ENCODE peak calls at places on chromosome 7, in nine cellular contexts. One of them, this sample, is unnamed.

GRCh38 chr7:13047061-13047460 is 359.6 kb downstream of the ARL4A start:
- DNase-seq in stimulated activated CD4-positive, alpha-beta T cell treated with anti-CD3 and anti-CD28 coated beads, Interleukin-1b, Interleukin-23, amount 100 ng/mL, for 24 hours: no peak
- DNase-seq in effector memory CD8-positive, alpha-beta T cell: no peak
- DNase-seq in COR-L47: no peak
- DNase-seq in transverse colon: no peak
- DNase-seq in amygdala: no peak
- DNase-seq in activated T-helper 1 cell treated with Interleukin-2 at 50 U/mL for 16 hours: no peak
- DNase-seq in right atrium auricular region: no peak
- DNase-seq in AG04449: no peak
- DNase-seq in this sample: no peak

GRCh38 chr7:77813180-77813579 is 14.6 kb downstream of the PHTF2 start:
- DNase-seq in AG04449: no peak
- DNase-seq in right atrium auricular region: no peak
- DNase-seq in effector memory CD8-positive, alpha-beta T cell: no peak
- DNase-seq in activated T-helper 1 cell treated with Interleukin-2 at 50 U/mL for 16 hours: no peak
- DNase-seq in transverse colon: no peak
- DNase-seq in amygdala: no peak
- DNase-seq in stimulated activated CD4-positive, alpha-beta T cell treated with anti-CD3 and anti-CD28 coated beads, Interleukin-1b, Interleukin-23, amount 100 ng/mL, for 24 hours: no peak
- DNase-seq in COR-L47: no peak
- DNase-seq in this sample: no peak

GRCh38 chr7:101804087-101804631 is 13.3 kb upstream of the CUX1 start:
- DNase-seq in amygdala: no peak
- DNase-seq in stimulated activated CD4-positive, alpha-beta T cell treated with anti-CD3 and anti-CD28 coated beads, Interleukin-1b, Interleukin-23, amount 100 ng/mL, for 24 hours: no peak
- DNase-seq in effector memory CD8-positive, alpha-beta T cell: peak
- DNase-seq in AG04449: no peak
- DNase-seq in COR-L47: no peak
- DNase-seq in activated T-helper 1 cell treated with Interleukin-2 at 50 U/mL for 16 hours: no peak
- DNase-seq in transverse colon: no peak
- DNase-seq in right atrium auricular region: no peak
- DNase-seq in this sample: no peak

GRCh38 chr7:20835111-20835750 is 48.5 kb upstream of the SP8 start:
- DNase-seq in AG04449: no peak
- DNase-seq in stimulated activated CD4-positive, alpha-beta T cell treated with anti-CD3 and anti-CD28 coated beads, Interleukin-1b, Interleukin-23, amount 100 ng/mL, for 24 hours: no peak
- DNase-seq in right atrium auricular region: no peak
- DNase-seq in transverse colon: no peak
- DNase-seq in activated T-helper 1 cell treated with Interleukin-2 at 50 U/mL for 16 hours: no peak
- DNase-seq in amygdala: no peak
- DNase-seq in COR-L47: no peak
- DNase-seq in effector memory CD8-positive, alpha-beta T cell: no peak
- DNase-seq in this sample: no peak

GRCh38 chr7:102916426-102916825 is 3.6 kb downstream of the LRRC17 start:
- DNase-seq in effector memory CD8-positive, alpha-beta T cell: no peak
- DNase-seq in AG04449: no peak
- DNase-seq in right atrium auricular region: no peak
- DNase-seq in COR-L47: no peak
- DNase-seq in activated T-helper 1 cell treated with Interleukin-2 at 50 U/mL for 16 hours: no peak
- DNase-seq in stimulated activated CD4-positive, alpha-beta T cell treated with anti-CD3 and anti-CD28 coated beads, Interleukin-1b, Interleukin-23, amount 100 ng/mL, for 24 hours: no peak
- DNase-seq in amygdala: no peak
- DNase-seq in transverse colon: no peak
- DNase-seq in this sample: no peak

GRCh38 chr7:44155191-44156185 is 14.4 kb upstream of the MYL7 start:
- DNase-seq in right atrium auricular region: no peak
- DNase-seq in stimulated activated CD4-positive, alpha-beta T cell treated with anti-CD3 and anti-CD28 coated beads, Interleukin-1b, Interleukin-23, amount 100 ng/mL, for 24 hours: no peak
- DNase-seq in COR-L47: no peak
- DNase-seq in transverse colon: no peak
- DNase-seq in activated T-helper 1 cell treated with Interleukin-2 at 50 U/mL for 16 hours: no peak
- DNase-seq in AG04449: no peak
- DNase-seq in effector memory CD8-positive, alpha-beta T cell: no peak
- DNase-seq in amygdala: no peak
- DNase-seq in this sample: no peak

GRCh38 chr7:123615344-123615743 is 13.7 kb downstream of the ASB15 start:
- DNase-seq in activated T-helper 1 cell treated with Interleukin-2 at 50 U/mL for 16 hours: no peak
- DNase-seq in amygdala: no peak
- DNase-seq in effector memory CD8-positive, alpha-beta T cell: no peak
- DNase-seq in transverse colon: no peak
- DNase-seq in stimulated activated CD4-positive, alpha-beta T cell treated with anti-CD3 and anti-CD28 coated beads, Interleukin-1b, Interleukin-23, amount 100 ng/mL, for 24 hours: no peak
- DNase-seq in AG04449: peak
- DNase-seq in COR-L47: no peak
- DNase-seq in right atrium auricular region: no peak
- DNase-seq in this sample: no peak

GRCh38 chr7:18566829-18567228 is 71.3 kb downstream of the HDAC9 start:
- DNase-seq in COR-L47: no peak
- DNase-seq in right atrium auricular region: no peak
- DNase-seq in amygdala: no peak
- DNase-seq in activated T-helper 1 cell treated with Interleukin-2 at 50 U/mL for 16 hours: no peak
- DNase-seq in transverse colon: peak
- DNase-seq in AG04449: no peak
- DNase-seq in stimulated activated CD4-positive, alpha-beta T cell treated with anti-CD3 and anti-CD28 coated beads, Interleukin-1b, Interleukin-23, amount 100 ng/mL, for 24 hours: no peak
- DNase-seq in effector memory CD8-positive, alpha-beta T cell: no peak
- DNase-seq in this sample: no peak

GRCh38 chr7:57415730-57416129 is 34.2 kb upstream of the ZNF716 start:
- DNase-seq in right atrium auricular region: no peak
- DNase-seq in AG04449: no peak
- DNase-seq in effector memory CD8-positive, alpha-beta T cell: no peak
- DNase-seq in transverse colon: no peak
- DNase-seq in COR-L47: no peak
- DNase-seq in amygdala: no peak
- DNase-seq in stimulated activated CD4-positive, alpha-beta T cell treated with anti-CD3 and anti-CD28 coated beads, Interleukin-1b, Interleukin-23, amount 100 ng/mL, for 24 hours: no peak
- DNase-seq in activated T-helper 1 cell treated with Interleukin-2 at 50 U/mL for 16 hours: no peak
- DNase-seq in this sample: no peak

GRCh38 chr7:108345710-108346336 is 110.4 kb downstream of the NRCAM start:
- DNase-seq in activated T-helper 1 cell treated with Interleukin-2 at 50 U/mL for 16 hours: no peak
- DNase-seq in right atrium auricular region: no peak
- DNase-seq in AG04449: no peak
- DNase-seq in amygdala: peak
- DNase-seq in stimulated activated CD4-positive, alpha-beta T cell treated with anti-CD3 and anti-CD28 coated beads, Interleukin-1b, Interleukin-23, amount 100 ng/mL, for 24 hours: no peak
- DNase-seq in effector memory CD8-positive, alpha-beta T cell: no peak
- DNase-seq in transverse colon: no peak
- DNase-seq in COR-L47: peak
- DNase-seq in this sample: peak

GRCh38 chr7:155752756-155753445 is 59.4 kb downstream of the SHH start:
- DNase-seq in stimulated activated CD4-positive, alpha-beta T cell treated with anti-CD3 and anti-CD28 coated beads, Interleukin-1b, Interleukin-23, amount 100 ng/mL, for 24 hours: no peak
- DNase-seq in activated T-helper 1 cell treated with Interleukin-2 at 50 U/mL for 16 hours: no peak
- DNase-seq in transverse colon: peak
- DNase-seq in right atrium auricular region: no peak
- DNase-seq in AG04449: no peak
- DNase-seq in COR-L47: no peak
- DNase-seq in effector memory CD8-positive, alpha-beta T cell: no peak
- DNase-seq in amygdala: no peak
- DNase-seq in this sample: no peak

GRCh38 chr7:50851451-50851850 is 68.8 kb upstream of the GRB10 start:
- DNase-seq in right atrium auricular region: no peak
- DNase-seq in transverse colon: no peak
- DNase-seq in amygdala: no peak
- DNase-seq in AG04449: no peak
- DNase-seq in COR-L47: no peak
- DNase-seq in stimulated activated CD4-positive, alpha-beta T cell treated with anti-CD3 and anti-CD28 coated beads, Interleukin-1b, Interleukin-23, amount 100 ng/mL, for 24 hours: no peak
- DNase-seq in activated T-helper 1 cell treated with Interleukin-2 at 50 U/mL for 16 hours: no peak
- DNase-seq in effector memory CD8-positive, alpha-beta T cell: no peak
- DNase-seq in this sample: no peak

GRCh38 chr7:125149151-125149550 is 219.5 kb upstream of the POT1 start:
- DNase-seq in right atrium auricular region: no peak
- DNase-seq in AG04449: no peak
- DNase-seq in COR-L47: no peak
- DNase-seq in amygdala: no peak
- DNase-seq in activated T-helper 1 cell treated with Interleukin-2 at 50 U/mL for 16 hours: no peak
- DNase-seq in effector memory CD8-positive, alpha-beta T cell: no peak
- DNase-seq in transverse colon: no peak
- DNase-seq in stimulated activated CD4-positive, alpha-beta T cell treated with anti-CD3 and anti-CD28 coated beads, Interleukin-1b, Interleukin-23, amount 100 ng/mL, for 24 hours: no peak
- DNase-seq in this sample: no peak

GRCh38 chr7:158028290-158028941 is 559.2 kb downstream of the PTPRN2 start:
- DNase-seq in AG04449: no peak
- DNase-seq in activated T-helper 1 cell treated with Interleukin-2 at 50 U/mL for 16 hours: no peak
- DNase-seq in transverse colon: peak
- DNase-seq in right atrium auricular region: peak
- DNase-seq in stimulated activated CD4-positive, alpha-beta T cell treated with anti-CD3 and anti-CD28 coated beads, Interleukin-1b, Interleukin-23, amount 100 ng/mL, for 24 hours: no peak
- DNase-seq in COR-L47: peak
- DNase-seq in amygdala: no peak
- DNase-seq in effector memory CD8-positive, alpha-beta T cell: no peak
- DNase-seq in this sample: no peak

GRCh38 chr7:16347461-16348192 is 73.7 kb downstream of the CRPPA start:
- DNase-seq in right atrium auricular region: no peak
- DNase-seq in stimulated activated CD4-positive, alpha-beta T cell treated with anti-CD3 and anti-CD28 coated beads, Interleukin-1b, Interleukin-23, amount 100 ng/mL, for 24 hours: no peak
- DNase-seq in COR-L47: no peak
- DNase-seq in activated T-helper 1 cell treated with Interleukin-2 at 50 U/mL for 16 hours: no peak
- DNase-seq in transverse colon: no peak
- DNase-seq in effector memory CD8-positive, alpha-beta T cell: no peak
- DNase-seq in amygdala: no peak
- DNase-seq in AG04449: no peak
- DNase-seq in this sample: no peak

GRCh38 chr7:56081626-56082340 is 11.0 kb downstream of the PHKG1 start:
- DNase-seq in right atrium auricular region: no peak
- DNase-seq in amygdala: no peak
- DNase-seq in AG04449: no peak
- DNase-seq in stimulated activated CD4-positive, alpha-beta T cell treated with anti-CD3 and anti-CD28 coated beads, Interleukin-1b, Interleukin-23, amount 100 ng/mL, for 24 hours: no peak
- DNase-seq in transverse colon: no peak
- DNase-seq in effector memory CD8-positive, alpha-beta T cell: no peak
- DNase-seq in COR-L47: no peak
- DNase-seq in activated T-helper 1 cell treated with Interleukin-2 at 50 U/mL for 16 hours: no peak
- DNase-seq in this sample: no peak

GRCh38 chr7:158043461-158044155 is 544.0 kb downstream of the PTPRN2 start:
- DNase-seq in COR-L47: no peak
- DNase-seq in AG04449: no peak
- DNase-seq in transverse colon: no peak
- DNase-seq in activated T-helper 1 cell treated with Interleukin-2 at 50 U/mL for 16 hours: no peak
- DNase-seq in stimulated activated CD4-positive, alpha-beta T cell treated with anti-CD3 and anti-CD28 coated beads, Interleukin-1b, Interleukin-23, amount 100 ng/mL, for 24 hours: no peak
- DNase-seq in amygdala: no peak
- DNase-seq in effector memory CD8-positive, alpha-beta T cell: no peak
- DNase-seq in right atrium auricular region: no peak
- DNase-seq in this sample: peak

GRCh38 chr7:131164025-131164899 is 163.4 kb upstream of the MKLN1 start:
- DNase-seq in amygdala: no peak
- DNase-seq in right atrium auricular region: no peak
- DNase-seq in AG04449: no peak
- DNase-seq in stimulated activated CD4-positive, alpha-beta T cell treated with anti-CD3 and anti-CD28 coated beads, Interleukin-1b, Interleukin-23, amount 100 ng/mL, for 24 hours: no peak
- DNase-seq in COR-L47: no peak
- DNase-seq in activated T-helper 1 cell treated with Interleukin-2 at 50 U/mL for 16 hours: no peak
- DNase-seq in effector memory CD8-positive, alpha-beta T cell: no peak
- DNase-seq in transverse colon: no peak
- DNase-seq in this sample: no peak

GRCh38 chr7:32393861-32394260 is 96.3 kb downstream of the LSM5 start:
- DNase-seq in AG04449: no peak
- DNase-seq in amygdala: no peak
- DNase-seq in transverse colon: no peak
- DNase-seq in right atrium auricular region: no peak
- DNase-seq in activated T-helper 1 cell treated with Interleukin-2 at 50 U/mL for 16 hours: no peak
- DNase-seq in COR-L47: no peak
- DNase-seq in stimulated activated CD4-positive, alpha-beta T cell treated with anti-CD3 and anti-CD28 coated beads, Interleukin-1b, Interleukin-23, amount 100 ng/mL, for 24 hours: no peak
- DNase-seq in effector memory CD8-positive, alpha-beta T cell: no peak
- DNase-seq in this sample: no peak

GRCh38 chr7:30770936-30771858 is at the start of gene MINDY4:
- DNase-seq in amygdala: peak
- DNase-seq in COR-L47: peak
- DNase-seq in right atrium auricular region: peak
- DNase-seq in effector memory CD8-positive, alpha-beta T cell: peak
- DNase-seq in activated T-helper 1 cell treated with Interleukin-2 at 50 U/mL for 16 hours: peak
- DNase-seq in stimulated activated CD4-positive, alpha-beta T cell treated with anti-CD3 and anti-CD28 coated beads, Interleukin-1b, Interleukin-23, amount 100 ng/mL, for 24 hours: peak
- DNase-seq in transverse colon: peak
- DNase-seq in AG04449: no peak
- DNase-seq in this sample: peak

GRCh38 chr7:85407401-85407800 is 220.5 kb upstream of the SEMA3D start:
- DNase-seq in COR-L47: no peak
- DNase-seq in amygdala: no peak
- DNase-seq in effector memory CD8-positive, alpha-beta T cell: no peak
- DNase-seq in AG04449: no peak
- DNase-seq in transverse colon: no peak
- DNase-seq in stimulated activated CD4-positive, alpha-beta T cell treated with anti-CD3 and anti-CD28 coated beads, Interleukin-1b, Interleukin-23, amount 100 ng/mL, for 24 hours: no peak
- DNase-seq in right atrium auricular region: no peak
- DNase-seq in activated T-helper 1 cell treated with Interleukin-2 at 50 U/mL for 16 hours: no peak
- DNase-seq in this sample: no peak

GRCh38 chr7:86814980-86815379 is 171.3 kb downstream of the GRM3 start:
- DNase-seq in COR-L47: peak
- DNase-seq in stimulated activated CD4-positive, alpha-beta T cell treated with anti-CD3 and anti-CD28 coated beads, Interleukin-1b, Interleukin-23, amount 100 ng/mL, for 24 hours: no peak
- DNase-seq in AG04449: no peak
- DNase-seq in right atrium auricular region: no peak
- DNase-seq in activated T-helper 1 cell treated with Interleukin-2 at 50 U/mL for 16 hours: no peak
- DNase-seq in transverse colon: no peak
- DNase-seq in amygdala: peak
- DNase-seq in effector memory CD8-positive, alpha-beta T cell: no peak
- DNase-seq in this sample: peak

GRCh38 chr7:78677391-78677790 is 776.1 kb downstream of the MAGI2 start:
- DNase-seq in right atrium auricular region: no peak
- DNase-seq in amygdala: no peak
- DNase-seq in AG04449: no peak
- DNase-seq in stimulated activated CD4-positive, alpha-beta T cell treated with anti-CD3 and anti-CD28 coated beads, Interleukin-1b, Interleukin-23, amount 100 ng/mL, for 24 hours: no peak
- DNase-seq in effector memory CD8-positive, alpha-beta T cell: no peak
- DNase-seq in COR-L47: no peak
- DNase-seq in activated T-helper 1 cell treated with Interleukin-2 at 50 U/mL for 16 hours: no peak
- DNase-seq in transverse colon: no peak
- DNase-seq in this sample: no peak

GRCh38 chr7:97298561-97298960 is 181.1 kb downstream of the SDHAF3 start:
- DNase-seq in effector memory CD8-positive, alpha-beta T cell: no peak
- DNase-seq in amygdala: no peak
- DNase-seq in COR-L47: no peak
- DNase-seq in transverse colon: no peak
- DNase-seq in right atrium auricular region: no peak
- DNase-seq in AG04449: no peak
- DNase-seq in activated T-helper 1 cell treated with Interleukin-2 at 50 U/mL for 16 hours: no peak
- DNase-seq in stimulated activated CD4-positive, alpha-beta T cell treated with anti-CD3 and anti-CD28 coated beads, Interleukin-1b, Interleukin-23, amount 100 ng/mL, for 24 hours: no peak
- DNase-seq in this sample: no peak

GRCh38 chr7:38300175-38300574 is 26.7 kb upstream of the TARP start:
- DNase-seq in COR-L47: no peak
- DNase-seq in stimulated activated CD4-positive, alpha-beta T cell treated with anti-CD3 and anti-CD28 coated beads, Interleukin-1b, Interleukin-23, amount 100 ng/mL, for 24 hours: no peak
- DNase-seq in transverse colon: no peak
- DNase-seq in AG04449: no peak
- DNase-seq in amygdala: no peak
- DNase-seq in effector memory CD8-positive, alpha-beta T cell: no peak
- DNase-seq in activated T-helper 1 cell treated with Interleukin-2 at 50 U/mL for 16 hours: no peak
- DNase-seq in right atrium auricular region: no peak
- DNase-seq in this sample: no peak

GRCh38 chr7:29565982-29566746 is 2.5 kb downstream of the PRR15 start:
- DNase-seq in effector memory CD8-positive, alpha-beta T cell: no peak
- DNase-seq in stimulated activated CD4-positive, alpha-beta T cell treated with anti-CD3 and anti-CD28 coated beads, Interleukin-1b, Interleukin-23, amount 100 ng/mL, for 24 hours: no peak
- DNase-seq in COR-L47: no peak
- DNase-seq in right atrium auricular region: no peak
- DNase-seq in AG04449: no peak
- DNase-seq in activated T-helper 1 cell treated with Interleukin-2 at 50 U/mL for 16 hours: no peak
- DNase-seq in transverse colon: peak
- DNase-seq in amygdala: no peak
- DNase-seq in this sample: no peak

GRCh38 chr7:53984776-53985175 is 557.4 kb upstream of the VSTM2A start:
- DNase-seq in COR-L47: no peak
- DNase-seq in effector memory CD8-positive, alpha-beta T cell: no peak
- DNase-seq in AG04449: no peak
- DNase-seq in transverse colon: no peak
- DNase-seq in right atrium auricular region: no peak
- DNase-seq in stimulated activated CD4-positive, alpha-beta T cell treated with anti-CD3 and anti-CD28 coated beads, Interleukin-1b, Interleukin-23, amount 100 ng/mL, for 24 hours: no peak
- DNase-seq in activated T-helper 1 cell treated with Interleukin-2 at 50 U/mL for 16 hours: no peak
- DNase-seq in amygdala: no peak
- DNase-seq in this sample: no peak

GRCh38 chr7:128010392-128011078 is 20.7 kb downstream of the LRRC4 start:
- DNase-seq in right atrium auricular region: no peak
- DNase-seq in stimulated activated CD4-positive, alpha-beta T cell treated with anti-CD3 and anti-CD28 coated beads, Interleukin-1b, Interleukin-23, amount 100 ng/mL, for 24 hours: no peak
- DNase-seq in effector memory CD8-positive, alpha-beta T cell: no peak
- DNase-seq in COR-L47: no peak
- DNase-seq in amygdala: no peak
- DNase-seq in AG04449: no peak
- DNase-seq in transverse colon: no peak
- DNase-seq in activated T-helper 1 cell treated with Interleukin-2 at 50 U/mL for 16 hours: no peak
- DNase-seq in this sample: no peak

GRCh38 chr7:142412551-142413193 is 154.8 kb upstream of the PRSS58 start:
- DNase-seq in activated T-helper 1 cell treated with Interleukin-2 at 50 U/mL for 16 hours: no peak
- DNase-seq in stimulated activated CD4-positive, alpha-beta T cell treated with anti-CD3 and anti-CD28 coated beads, Interleukin-1b, Interleukin-23, amount 100 ng/mL, for 24 hours: peak
- DNase-seq in AG04449: peak
- DNase-seq in transverse colon: no peak
- DNase-seq in amygdala: peak
- DNase-seq in effector memory CD8-positive, alpha-beta T cell: peak
- DNase-seq in COR-L47: peak
- DNase-seq in right atrium auricular region: no peak
- DNase-seq in this sample: no peak

GRCh38 chr7:99331002-99331401 is 5.3 kb downstream of the ARPC1A start:
- DNase-seq in transverse colon: no peak
- DNase-seq in activated T-helper 1 cell treated with Interleukin-2 at 50 U/mL for 16 hours: no peak
- DNase-seq in effector memory CD8-positive, alpha-beta T cell: no peak
- DNase-seq in AG04449: no peak
- DNase-seq in amygdala: no peak
- DNase-seq in right atrium auricular region: no peak
- DNase-seq in COR-L47: no peak
- DNase-seq in stimulated activated CD4-positive, alpha-beta T cell treated with anti-CD3 and anti-CD28 coated beads, Interleukin-1b, Interleukin-23, amount 100 ng/mL, for 24 hours: no peak
- DNase-seq in this sample: no peak